ENCODE peak calls at places on chromosomes 1 and 21, in seven cellular contexts. One of them, this sample, is unnamed. For H3K9me3, the result is how much of the 10 kb centered on the place peaks cover.

GRCh38 chr21:45430521-45431501 is 25.8 kb downstream of the COL18A1 start:
- DNase-seq in body of pancreas: peak
- DNase-seq in ascending aorta: no peak
- DNase-seq in tibial artery: no peak
- DNase-seq in upper lobe of right lung: no peak
- DNase-seq in IMR-90: peak
- DNase-seq in Peyer's patch: no peak
- DNase-seq in this sample: peak

GRCh38 chr1:34929497-34929852 is at the start of gene DLGAP3:
- DNase-seq in body of pancreas: peak
- DNase-seq in ascending aorta: no peak
- DNase-seq in tibial artery: no peak
- DNase-seq in upper lobe of right lung: no peak
- DNase-seq in IMR-90: no peak
- DNase-seq in Peyer's patch: no peak
- DNase-seq in this sample: no peak

GRCh38 chr21:28828981-28829380 is 163.7 kb downstream of the LTN1 start:
- DNase-seq in body of pancreas: no peak
- DNase-seq in ascending aorta: no peak
- DNase-seq in tibial artery: no peak
- DNase-seq in upper lobe of right lung: no peak
- DNase-seq in IMR-90: no peak
- DNase-seq in Peyer's patch: no peak
- DNase-seq in this sample: no peak

GRCh38 chr1:94806451-94806861 is 13.7 kb upstream of the SLC44A3 start:
- DNase-seq in body of pancreas: no peak
- DNase-seq in ascending aorta: no peak
- DNase-seq in tibial artery: no peak
- DNase-seq in upper lobe of right lung: no peak
- DNase-seq in IMR-90: peak
- DNase-seq in Peyer's patch: no peak
- DNase-seq in this sample: no peak

GRCh38 chr1:114511048-114511785 is at the start of gene TRIM33:
- DNase-seq in body of pancreas: peak
- DNase-seq in ascending aorta: peak
- DNase-seq in tibial artery: peak
- DNase-seq in upper lobe of right lung: peak
- DNase-seq in IMR-90: peak
- DNase-seq in Peyer's patch: peak
- DNase-seq in this sample: peak

GRCh38 chr21:38920631-38921398 is 115.1 kb downstream of the ETS2 start:
- DNase-seq in body of pancreas: no peak
- DNase-seq in ascending aorta: no peak
- DNase-seq in tibial artery: no peak
- DNase-seq in upper lobe of right lung: no peak
- DNase-seq in IMR-90: peak
- DNase-seq in Peyer's patch: peak
- DNase-seq in this sample: no peak

GRCh38 chr1:219126267-219126862 is 47.3 kb upstream of the LYPLAL1 start:
- DNase-seq in body of pancreas: no peak
- DNase-seq in ascending aorta: no peak
- DNase-seq in tibial artery: no peak
- DNase-seq in upper lobe of right lung: no peak
- DNase-seq in IMR-90: no peak
- DNase-seq in Peyer's patch: no peak
- DNase-seq in this sample: no peak

GRCh38 chr1:211613951-211614350 is 35.0 kb upstream of the SLC30A1 start:
- DNase-seq in body of pancreas: no peak
- DNase-seq in ascending aorta: peak
- DNase-seq in tibial artery: no peak
- DNase-seq in upper lobe of right lung: no peak
- DNase-seq in IMR-90: no peak
- DNase-seq in Peyer's patch: peak
- DNase-seq in this sample: no peak

GRCh38 chr1:11952455-11953109 is 18.1 kb downstream of the PLOD1 start:
- DNase-seq in body of pancreas: no peak
- DNase-seq in ascending aorta: no peak
- DNase-seq in tibial artery: no peak
- DNase-seq in upper lobe of right lung: no peak
- DNase-seq in IMR-90: no peak
- DNase-seq in Peyer's patch: no peak
- DNase-seq in this sample: no peak

GRCh38 chr1:77498918-77499317 is 183.5 kb downstream of the ZZZ3 start:
- DNase-seq in body of pancreas: no peak
- DNase-seq in ascending aorta: no peak
- DNase-seq in tibial artery: no peak
- DNase-seq in upper lobe of right lung: no peak
- DNase-seq in IMR-90: peak
- DNase-seq in Peyer's patch: no peak
- DNase-seq in this sample: no peak

GRCh38 chr1:155126494-155127104 is 1.1 kb upstream of the EFNA1 start:
- DNase-seq in body of pancreas: peak
- DNase-seq in ascending aorta: no peak
- DNase-seq in tibial artery: peak
- DNase-seq in upper lobe of right lung: peak
- DNase-seq in IMR-90: peak
- DNase-seq in Peyer's patch: peak
- DNase-seq in this sample: peak

GRCh38 chr21:19236209-19236608 is 832.6 kb upstream of the TMPRSS15 start:
- DNase-seq in body of pancreas: no peak
- DNase-seq in ascending aorta: no peak
- DNase-seq in tibial artery: no peak
- DNase-seq in upper lobe of right lung: no peak
- DNase-seq in IMR-90: no peak
- DNase-seq in Peyer's patch: no peak
- DNase-seq in this sample: no peak

GRCh38 chr21:42460391-42461184 is 35.4 kb downstream of the RSPH1 start:
- DNase-seq in body of pancreas: peak
- DNase-seq in ascending aorta: no peak
- DNase-seq in tibial artery: peak
- DNase-seq in upper lobe of right lung: no peak
- DNase-seq in IMR-90: no peak
- DNase-seq in Peyer's patch: peak
- DNase-seq in this sample: peak

GRCh38 chr1:38476784-38477175 is 382.8 kb downstream of the RRAGC start:
- DNase-seq in body of pancreas: no peak
- DNase-seq in ascending aorta: no peak
- DNase-seq in tibial artery: no peak
- DNase-seq in upper lobe of right lung: no peak
- DNase-seq in IMR-90: no peak
- DNase-seq in Peyer's patch: no peak
- DNase-seq in this sample: no peak

GRCh38 chr1:163472267-163472666 is 150.5 kb downstream of the NUF2 start:
- DNase-seq in body of pancreas: no peak
- DNase-seq in ascending aorta: no peak
- DNase-seq in tibial artery: no peak
- DNase-seq in upper lobe of right lung: no peak
- DNase-seq in IMR-90: no peak
- DNase-seq in Peyer's patch: no peak
- DNase-seq in this sample: no peak

DNA sequence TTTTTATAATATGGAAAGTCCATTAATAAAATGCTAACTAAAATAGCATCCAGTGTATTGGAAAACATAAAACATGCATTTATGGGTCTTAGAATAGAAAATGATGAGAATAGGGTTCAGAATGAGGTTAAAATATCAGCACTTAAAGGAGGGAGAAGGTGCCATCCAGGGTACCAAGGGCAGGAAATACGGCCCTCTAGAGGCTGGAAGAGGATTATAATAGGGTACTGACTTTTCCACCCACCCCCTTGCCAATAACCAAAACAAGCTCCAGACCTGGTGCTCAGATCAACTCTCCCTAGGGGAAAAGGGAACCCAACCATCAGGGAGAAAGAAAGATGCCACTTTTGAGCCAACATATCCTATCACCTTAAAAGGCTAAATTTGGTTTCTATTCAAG is 26.7 kb downstream of the ASTN1 start:
- DNase-seq in body of pancreas: no peak
- DNase-seq in ascending aorta: no peak
- DNase-seq in tibial artery: no peak
- DNase-seq in upper lobe of right lung: no peak
- DNase-seq in IMR-90: no peak
- DNase-seq in Peyer's patch: no peak
- DNase-seq in this sample: no peak
- TF ChIP-seq CTCF in body of pancreas: no peak
- TF ChIP-seq CTCF in ascending aorta: no peak
- TF ChIP-seq CTCF in tibial artery: no peak
- TF ChIP-seq CTCF in upper lobe of right lung: no peak
- TF ChIP-seq CTCF in IMR-90: no peak
- TF ChIP-seq CTCF in Peyer's patch: no peak
- TF ChIP-seq CTCF in this sample: peak

DNA sequence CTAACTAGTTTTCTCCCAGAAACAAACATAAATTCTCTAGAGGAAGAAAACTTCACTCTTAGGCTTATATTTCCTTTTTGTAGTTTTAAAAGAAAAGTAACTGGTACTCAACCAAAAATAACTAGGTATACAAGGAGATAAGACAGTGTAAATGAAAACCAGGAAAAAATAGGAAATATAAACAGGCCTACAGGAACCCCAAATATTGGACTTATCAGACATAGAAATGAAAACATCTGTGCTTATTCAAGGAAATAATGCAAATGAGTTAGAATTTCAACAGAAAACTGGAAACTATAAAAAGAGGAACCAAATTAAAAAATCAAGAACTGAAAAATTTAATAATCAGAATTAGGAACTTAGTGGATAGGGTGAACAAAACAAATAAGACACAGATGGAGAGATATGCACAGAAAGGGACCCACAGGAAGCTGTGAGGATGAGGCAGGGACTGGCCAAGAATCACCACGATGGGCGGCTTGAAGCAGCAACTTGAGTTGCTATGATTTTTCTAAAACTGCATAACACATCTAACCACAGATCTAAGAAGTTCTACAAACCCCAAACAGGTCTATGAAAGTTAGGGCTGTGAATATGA is 67.5 kb upstream of the ACTRT2 start:
- DNase-seq in body of pancreas: no peak
- DNase-seq in ascending aorta: no peak
- DNase-seq in tibial artery: no peak
- DNase-seq in upper lobe of right lung: peak
- DNase-seq in IMR-90: no peak
- DNase-seq in Peyer's patch: no peak
- DNase-seq in this sample: no peak
- H3K9me3 ChIP-seq in body of pancreas: under half
- H3K9me3 ChIP-seq in ascending aorta: under half
- H3K9me3 ChIP-seq in tibial artery: under half
- H3K9me3 ChIP-seq in upper lobe of right lung: under half
- H3K9me3 ChIP-seq in IMR-90: under half
- H3K9me3 ChIP-seq in Peyer's patch: under half
- H3K9me3 ChIP-seq in this sample: half or more

GRCh38 chr1:2300004-2300771 is 72.1 kb downstream of the SKI start:
- DNase-seq in body of pancreas: no peak
- DNase-seq in ascending aorta: no peak
- DNase-seq in tibial artery: no peak
- DNase-seq in upper lobe of right lung: no peak
- DNase-seq in IMR-90: no peak
- DNase-seq in Peyer's patch: peak
- DNase-seq in this sample: no peak

GRCh38 chr1:2303016-2303775 is 75.1 kb downstream of the SKI start:
- DNase-seq in body of pancreas: no peak
- DNase-seq in ascending aorta: no peak
- DNase-seq in tibial artery: no peak
- DNase-seq in upper lobe of right lung: no peak
- DNase-seq in IMR-90: no peak
- DNase-seq in Peyer's patch: no peak
- DNase-seq in this sample: no peak

GRCh38 chr1:2302292-2302925 is 74.3 kb downstream of the SKI start:
- DNase-seq in body of pancreas: no peak
- DNase-seq in ascending aorta: no peak
- DNase-seq in tibial artery: no peak
- DNase-seq in upper lobe of right lung: no peak
- DNase-seq in IMR-90: no peak
- DNase-seq in Peyer's patch: no peak
- DNase-seq in this sample: no peak

GRCh38 chr1:2300851-2301606 is 72.9 kb downstream of the SKI start:
- DNase-seq in body of pancreas: peak
- DNase-seq in ascending aorta: peak
- DNase-seq in tibial artery: peak
- DNase-seq in upper lobe of right lung: peak
- DNase-seq in IMR-90: peak
- DNase-seq in Peyer's patch: peak
- DNase-seq in this sample: no peak

DNA sequence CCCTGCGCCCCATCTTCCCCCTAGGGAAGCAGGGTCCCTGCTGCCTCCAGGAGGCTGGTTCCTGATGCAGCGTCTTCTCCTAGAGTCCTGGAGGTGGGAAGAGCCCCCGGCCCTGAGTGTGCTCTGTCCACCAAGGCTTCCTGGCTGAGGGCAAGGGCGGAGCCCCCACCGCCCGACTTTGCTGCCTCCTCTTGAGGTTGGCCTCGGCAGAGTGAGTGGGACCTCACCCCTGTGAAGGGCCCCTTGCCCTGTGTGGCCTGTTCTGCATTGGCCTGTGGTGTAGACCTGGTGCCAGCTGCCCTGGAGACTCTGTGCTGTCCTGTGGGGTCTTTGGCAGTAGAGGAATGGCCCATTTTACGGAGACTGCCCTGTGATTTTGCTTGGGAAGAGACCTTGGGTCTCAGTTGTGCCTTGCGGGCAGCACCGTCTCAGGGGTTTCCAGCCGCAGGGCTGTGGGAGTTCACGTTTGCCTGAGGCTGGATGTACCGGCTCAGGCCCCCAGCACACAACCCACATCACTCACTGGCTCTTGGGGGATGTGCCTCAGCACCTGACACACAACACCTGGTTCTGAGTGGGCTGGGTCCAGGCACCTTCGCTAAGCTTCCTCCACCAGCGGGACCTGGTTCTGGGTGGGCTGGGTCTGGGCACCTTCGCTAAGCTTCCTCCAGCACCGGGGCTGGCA is 73.6 kb downstream of the SKI start:
- DNase-seq in body of pancreas: no peak
- DNase-seq in ascending aorta: no peak
- DNase-seq in tibial artery: no peak
- DNase-seq in upper lobe of right lung: no peak
- DNase-seq in IMR-90: no peak
- DNase-seq in Peyer's patch: no peak
- DNase-seq in this sample: no peak
- H3K27ac ChIP-seq in body of pancreas: no peak
- H3K27ac ChIP-seq in ascending aorta: peak
- H3K27ac ChIP-seq in tibial artery: peak
- H3K27ac ChIP-seq in upper lobe of right lung: peak
- H3K27ac ChIP-seq in IMR-90: no peak
- H3K27ac ChIP-seq in Peyer's patch: peak
- H3K27ac ChIP-seq in this sample: no peak

DNA sequence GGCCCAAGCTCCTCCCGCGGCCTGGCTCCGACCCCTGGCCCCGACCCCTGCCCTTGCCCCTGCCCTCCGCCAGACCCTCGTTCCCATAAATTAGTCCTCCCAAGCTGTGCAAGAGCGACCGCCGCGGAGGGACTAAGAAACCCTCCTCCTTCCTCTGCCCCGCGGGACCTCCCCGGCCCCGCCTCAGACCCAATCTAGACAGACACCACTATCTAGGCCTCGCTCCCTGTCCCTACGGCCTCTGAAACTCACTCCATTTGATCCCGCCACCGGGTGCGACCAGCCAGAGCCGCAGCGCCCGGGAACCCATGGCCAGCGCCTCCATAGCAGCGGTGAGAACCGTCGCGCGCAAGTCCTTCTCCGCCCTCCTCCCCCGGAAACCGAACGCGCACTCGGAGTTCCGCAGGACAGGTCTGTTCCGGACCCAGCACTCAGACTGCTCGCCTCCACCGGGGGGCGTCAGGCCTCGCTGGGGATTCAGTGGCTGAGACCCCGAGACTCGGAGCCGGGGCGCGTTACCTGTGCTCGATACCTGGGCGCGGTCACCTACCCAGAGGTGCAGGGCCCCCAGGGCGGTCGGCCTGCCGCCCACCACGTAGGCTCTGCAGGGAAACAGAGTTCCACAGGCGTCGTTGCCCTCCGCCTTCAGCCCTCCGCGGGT is at the start of gene MRPL39:
- DNase-seq in body of pancreas: peak
- DNase-seq in ascending aorta: peak
- DNase-seq in tibial artery: peak
- DNase-seq in upper lobe of right lung: peak
- DNase-seq in IMR-90: peak
- DNase-seq in Peyer's patch: peak
- DNase-seq in this sample: peak
- TF ChIP-seq CTCF in body of pancreas: peak
- TF ChIP-seq CTCF in ascending aorta: peak
- TF ChIP-seq CTCF in tibial artery: peak
- TF ChIP-seq CTCF in upper lobe of right lung: peak
- TF ChIP-seq CTCF in IMR-90: peak
- TF ChIP-seq CTCF in Peyer's patch: peak
- TF ChIP-seq CTCF in this sample: peak